ENCODE peak calls at places on chromosomes 5 and 9, in nine cellular contexts. F, O, E, N, H, Q, I, J and S are unnamed samples.

GRCh38 chr5:61991861-61992260 is 314.1 kb upstream of the KIF2A start:
- DNase-seq in Q (no peak), E (no peak), J (no peak), N (no peak), O (no peak), I (peak; percentile 19), F (no peak), H (no peak), S (no peak)

GRCh38 chr5:150175536-150175935 is 9.0 kb downstream of the CDX1 start:
- DNase-seq in I (no peak), O (no peak), H (no peak), N (peak; percentile 83), F (peak; percentile 89), J (peak; percentile 39), E (no peak), Q (no peak), S (peak; percentile 82)

GRCh38 chr5:138824924-138825863 is 49.9 kb downstream of the LRRTM2 start:
- DNase-seq in H (no peak), J (no peak), Q (peak; percentile 19), I (peak; percentile 31), N (peak; percentile 48), E (no peak), F (no peak), O (no peak), S (no peak)

GRCh38 chr9:137295313-137296213 is 6.5 kb downstream of the NRARP start:
- DNase-seq in I (no peak), J (no peak), O (peak; percentile 55), F (peak; percentile 91), H (no peak), E (no peak), Q (peak; percentile 65), N (peak; percentile 78), S (no peak)

GRCh38 chr5:72465068-72465467 is 42.1 kb downstream of the ZNF366 start:
- DNase-seq in H (no peak), J (no peak), Q (no peak), I (no peak), O (no peak), F (no peak), N (no peak), E (no peak), S (no peak)

GRCh38 chr9:96236854-96237545 is 65.0 kb downstream of the HSD17B3 start:
- DNase-seq in O (no peak), N (no peak), F (no peak), Q (no peak), I (no peak), E (no peak), H (no peak), J (no peak), S (no peak)

GRCh38 chr5:79135790-79136553 is 24.4 kb downstream of the BHMT start:
- DNase-seq in Q (no peak), O (no peak), N (no peak), I (no peak), H (no peak), F (no peak), J (no peak), E (no peak), S (no peak)

GRCh38 chr9:12818431-12819000 is 43.7 kb downstream of the LURAP1L start:
- DNase-seq in J (no peak), H (no peak), I (peak; percentile 46), F (peak; percentile 5), E (no peak), O (no peak), Q (no peak), N (peak; percentile 5), S (peak; percentile 46)

GRCh38 chr9:128946945-128947422 is 419 bp downstream of the DOLK start:
- DNase-seq in N (peak; percentile 27), Q (peak; percentile 39), E (no peak), F (no peak), H (peak; percentile 23), O (peak; percentile 28), J (no peak), I (peak; percentile 11), S (peak; percentile 29)

GRCh38 chr9:79623799-79624721 is 52.3 kb downstream of the TLE4 start:
- DNase-seq in Q (peak; percentile 33), I (peak; percentile 85), F (no peak), H (peak; percentile 46), J (no peak), E (no peak), O (peak; percentile 30), N (no peak), S (peak; percentile 65)

GRCh38 chr5:149175346-149176113 is 34.2 kb downstream of the ABLIM3 start:
- DNase-seq in E (no peak), N (no peak), I (no peak), J (no peak), F (no peak), O (no peak), H (peak; percentile 10), Q (no peak), S (no peak)

GRCh38 chr5:148834689-148835088 is 8.3 kb downstream of the ADRB2 start:
- DNase-seq in H (no peak), F (no peak), O (no peak), I (no peak), Q (no peak), E (no peak), J (no peak), N (no peak), S (no peak)

GRCh38 chr9:133768859-133769510 is 30.8 kb upstream of the SARDH start:
- DNase-seq in J (no peak), O (no peak), I (no peak), N (peak; percentile 53), F (peak; percentile 79), H (no peak), Q (no peak), E (no peak), S (peak; percentile 86)

GRCh38 chr9:27210588-27210987 is 86.4 kb downstream of the EQTN start:
- DNase-seq in J (no peak), N (no peak), F (no peak), Q (no peak), H (no peak), E (no peak), I (no peak), O (no peak), S (no peak)

GRCh38 chr9:100011062-100011681 is 87.6 kb downstream of the ERP44 start:
- DNase-seq in N (peak; percentile 79), Q (peak; percentile 52), O (no peak), F (peak; percentile 53), E (no peak), J (peak; percentile 48), H (no peak), I (peak; percentile 52), S (peak; percentile 71)

GRCh38 chr5:85140471-85140870 is 755.8 kb upstream of the EDIL3 start:
- DNase-seq in Q (no peak), H (no peak), O (no peak), E (no peak), J (no peak), F (no peak), I (no peak), N (no peak), S (no peak)

GRCh38 chr5:65359981-65360380 is 121.7 kb downstream of the ADAMTS6 start:
- DNase-seq in O (no peak), H (no peak), E (no peak), I (no peak), F (no peak), N (no peak), Q (no peak), J (no peak), S (no peak)

GRCh38 chr5:142192799-142193428 is 84.3 kb downstream of the NDFIP1 start:
- DNase-seq in H (no peak), F (no peak), O (no peak), Q (no peak), E (no peak), N (no peak), J (no peak), I (no peak), S (no peak)